ENCODE peak calls at places on chromosomes 13 and 19, in nine cellular contexts. One of them, this sample, is unnamed.

GRCh38 chr13:42412812-42413795 is 141.2 kb downstream of the AKAP11 start:
- DNase-seq in thoracic aorta: no peak
- DNase-seq in GM12878: peak
- DNase-seq in OCI-LY7: no peak
- DNase-seq in neural progenitor cell: no peak
- DNase-seq in lower lobe of right lung: no peak
- DNase-seq in heart right ventricle: no peak
- DNase-seq in AG09309: no peak
- DNase-seq in body of pancreas: no peak
- DNase-seq in this sample: peak

GRCh38 chr13:39485314-39485700 is 117.7 kb downstream of the LHFPL6 start:
- DNase-seq in lower lobe of right lung: no peak
- DNase-seq in OCI-LY7: no peak
- DNase-seq in neural progenitor cell: no peak
- DNase-seq in AG09309: no peak
- DNase-seq in GM12878: no peak
- DNase-seq in body of pancreas: no peak
- DNase-seq in thoracic aorta: no peak
- DNase-seq in heart right ventricle: no peak
- DNase-seq in this sample: no peak

GRCh38 chr19:5784581-5785147 is at the start of gene PRR22:
- DNase-seq in heart right ventricle: no peak
- DNase-seq in thoracic aorta: no peak
- DNase-seq in lower lobe of right lung: no peak
- DNase-seq in neural progenitor cell: no peak
- DNase-seq in AG09309: no peak
- DNase-seq in body of pancreas: no peak
- DNase-seq in OCI-LY7: no peak
- DNase-seq in GM12878: no peak
- DNase-seq in this sample: no peak

GRCh38 chr19:31706131-31706530 is 356.9 kb upstream of the TSHZ3 start:
- DNase-seq in AG09309: no peak
- DNase-seq in GM12878: no peak
- DNase-seq in lower lobe of right lung: no peak
- DNase-seq in heart right ventricle: no peak
- DNase-seq in body of pancreas: no peak
- DNase-seq in neural progenitor cell: no peak
- DNase-seq in thoracic aorta: no peak
- DNase-seq in OCI-LY7: no peak
- DNase-seq in this sample: no peak

GRCh38 chr13:31674056-31674455 is 65.3 kb upstream of the RXFP2 start:
- DNase-seq in neural progenitor cell: no peak
- DNase-seq in body of pancreas: no peak
- DNase-seq in GM12878: no peak
- DNase-seq in heart right ventricle: no peak
- DNase-seq in lower lobe of right lung: no peak
- DNase-seq in thoracic aorta: no peak
- DNase-seq in OCI-LY7: no peak
- DNase-seq in AG09309: peak
- DNase-seq in this sample: no peak

GRCh38 chr19:15780595-15781418 is 6.7 kb upstream of the OR10H5 start:
- DNase-seq in AG09309: no peak
- DNase-seq in lower lobe of right lung: no peak
- DNase-seq in thoracic aorta: no peak
- DNase-seq in heart right ventricle: no peak
- DNase-seq in neural progenitor cell: no peak
- DNase-seq in body of pancreas: no peak
- DNase-seq in GM12878: no peak
- DNase-seq in OCI-LY7: no peak
- DNase-seq in this sample: no peak

GRCh38 chr19:15629003-15629880 is 11.5 kb upstream of the CYP4F3 start:
- DNase-seq in neural progenitor cell: peak
- DNase-seq in heart right ventricle: peak
- DNase-seq in AG09309: peak
- DNase-seq in GM12878: peak
- DNase-seq in thoracic aorta: peak
- DNase-seq in lower lobe of right lung: peak
- DNase-seq in body of pancreas: peak
- DNase-seq in OCI-LY7: peak
- DNase-seq in this sample: peak

GRCh38 chr19:57515218-57515617 is 11.9 kb upstream of the ZNF549 start:
- DNase-seq in AG09309: no peak
- DNase-seq in neural progenitor cell: no peak
- DNase-seq in body of pancreas: no peak
- DNase-seq in OCI-LY7: no peak
- DNase-seq in GM12878: no peak
- DNase-seq in lower lobe of right lung: no peak
- DNase-seq in heart right ventricle: no peak
- DNase-seq in thoracic aorta: no peak
- DNase-seq in this sample: no peak

GRCh38 chr13:114096031-114096485 is 36.4 kb downstream of the RASA3 start:
- DNase-seq in heart right ventricle: no peak
- DNase-seq in GM12878: no peak
- DNase-seq in body of pancreas: no peak
- DNase-seq in lower lobe of right lung: no peak
- DNase-seq in AG09309: no peak
- DNase-seq in neural progenitor cell: no peak
- DNase-seq in thoracic aorta: no peak
- DNase-seq in OCI-LY7: no peak
- DNase-seq in this sample: no peak

GRCh38 chr13:65112123-65113075 is 2117.7 kb downstream of the PCDH9 start:
- DNase-seq in thoracic aorta: no peak
- DNase-seq in OCI-LY7: no peak
- DNase-seq in body of pancreas: no peak
- DNase-seq in GM12878: no peak
- DNase-seq in heart right ventricle: no peak
- DNase-seq in lower lobe of right lung: no peak
- DNase-seq in neural progenitor cell: no peak
- DNase-seq in AG09309: peak
- DNase-seq in this sample: no peak

GRCh38 chr19:50003810-50004419 is 21.3 kb downstream of the VRK3 start:
- DNase-seq in heart right ventricle: peak
- DNase-seq in AG09309: peak
- DNase-seq in OCI-LY7: no peak
- DNase-seq in neural progenitor cell: no peak
- DNase-seq in thoracic aorta: peak
- DNase-seq in GM12878: peak
- DNase-seq in lower lobe of right lung: no peak
- DNase-seq in body of pancreas: peak
- DNase-seq in this sample: peak

GRCh38 chr19:4740092-4740491 is 16.4 kb upstream of the DPP9 start:
- DNase-seq in thoracic aorta: no peak
- DNase-seq in heart right ventricle: no peak
- DNase-seq in neural progenitor cell: no peak
- DNase-seq in AG09309: no peak
- DNase-seq in body of pancreas: no peak
- DNase-seq in OCI-LY7: no peak
- DNase-seq in GM12878: no peak
- DNase-seq in lower lobe of right lung: no peak
- DNase-seq in this sample: no peak

GRCh38 chr13:93727301-93728141 is 500.9 kb downstream of the GPC6 start:
- DNase-seq in heart right ventricle: no peak
- DNase-seq in lower lobe of right lung: no peak
- DNase-seq in body of pancreas: no peak
- DNase-seq in OCI-LY7: no peak
- DNase-seq in GM12878: no peak
- DNase-seq in neural progenitor cell: no peak
- DNase-seq in AG09309: peak
- DNase-seq in thoracic aorta: no peak
- DNase-seq in this sample: no peak

GRCh38 chr13:52454459-52454824 is 836 bp upstream of the CKAP2 start:
- DNase-seq in AG09309: no peak
- DNase-seq in neural progenitor cell: peak
- DNase-seq in GM12878: peak
- DNase-seq in thoracic aorta: no peak
- DNase-seq in lower lobe of right lung: no peak
- DNase-seq in body of pancreas: peak
- DNase-seq in OCI-LY7: peak
- DNase-seq in heart right ventricle: no peak
- DNase-seq in this sample: peak

GRCh38 chr19:18292460-18292809 is 11.0 kb upstream of the JUND start:
- DNase-seq in body of pancreas: no peak
- DNase-seq in neural progenitor cell: no peak
- DNase-seq in heart right ventricle: no peak
- DNase-seq in lower lobe of right lung: no peak
- DNase-seq in AG09309: no peak
- DNase-seq in OCI-LY7: no peak
- DNase-seq in GM12878: no peak
- DNase-seq in thoracic aorta: no peak
- DNase-seq in this sample: no peak

GRCh38 chr13:20160346-20161274 is at the start of gene GJA3:
- DNase-seq in body of pancreas: peak
- DNase-seq in neural progenitor cell: peak
- DNase-seq in AG09309: no peak
- DNase-seq in heart right ventricle: peak
- DNase-seq in OCI-LY7: no peak
- DNase-seq in thoracic aorta: no peak
- DNase-seq in GM12878: no peak
- DNase-seq in lower lobe of right lung: no peak
- DNase-seq in this sample: peak

GRCh38 chr19:38251564-38252051 is 4.6 kb downstream of the PPP1R14A start:
- DNase-seq in lower lobe of right lung: no peak
- DNase-seq in thoracic aorta: no peak
- DNase-seq in AG09309: no peak
- DNase-seq in OCI-LY7: no peak
- DNase-seq in body of pancreas: no peak
- DNase-seq in heart right ventricle: peak
- DNase-seq in neural progenitor cell: no peak
- DNase-seq in GM12878: no peak
- DNase-seq in this sample: no peak

GRCh38 chr19:38252935-38253691 is 3.1 kb downstream of the PPP1R14A start:
- DNase-seq in lower lobe of right lung: peak
- DNase-seq in thoracic aorta: peak
- DNase-seq in OCI-LY7: no peak
- DNase-seq in AG09309: no peak
- DNase-seq in GM12878: no peak
- DNase-seq in body of pancreas: no peak
- DNase-seq in heart right ventricle: peak
- DNase-seq in neural progenitor cell: peak
- DNase-seq in this sample: no peak

GRCh38 chr19:38250428-38250820 is 5.8 kb downstream of the PPP1R14A start:
- DNase-seq in body of pancreas: no peak
- DNase-seq in lower lobe of right lung: no peak
- DNase-seq in AG09309: no peak
- DNase-seq in neural progenitor cell: no peak
- DNase-seq in heart right ventricle: no peak
- DNase-seq in GM12878: no peak
- DNase-seq in thoracic aorta: no peak
- DNase-seq in OCI-LY7: no peak
- DNase-seq in this sample: no peak

GRCh38 chr19:38252385-38252784 is 3.8 kb downstream of the PPP1R14A start:
- DNase-seq in lower lobe of right lung: no peak
- DNase-seq in thoracic aorta: no peak
- DNase-seq in GM12878: no peak
- DNase-seq in AG09309: no peak
- DNase-seq in heart right ventricle: no peak
- DNase-seq in neural progenitor cell: no peak
- DNase-seq in body of pancreas: no peak
- DNase-seq in OCI-LY7: no peak
- DNase-seq in this sample: no peak

GRCh38 chr19:38250821-38251563 is 5.2 kb downstream of the PPP1R14A start:
- DNase-seq in neural progenitor cell: no peak
- DNase-seq in heart right ventricle: peak
- DNase-seq in lower lobe of right lung: peak
- DNase-seq in OCI-LY7: no peak
- DNase-seq in thoracic aorta: peak
- DNase-seq in body of pancreas: peak
- DNase-seq in GM12878: no peak
- DNase-seq in AG09309: no peak
- DNase-seq in this sample: no peak
- H3K4me3 ChIP-seq in neural progenitor cell: peak
- H3K4me3 ChIP-seq in heart right ventricle: peak
- H3K4me3 ChIP-seq in lower lobe of right lung: peak
- H3K4me3 ChIP-seq in OCI-LY7: no peak
- H3K4me3 ChIP-seq in thoracic aorta: peak
- H3K4me3 ChIP-seq in body of pancreas: no peak
- H3K4me3 ChIP-seq in GM12878: no peak
- H3K4me3 ChIP-seq in AG09309: no peak
- H3K4me3 ChIP-seq in this sample: no peak

DNA sequence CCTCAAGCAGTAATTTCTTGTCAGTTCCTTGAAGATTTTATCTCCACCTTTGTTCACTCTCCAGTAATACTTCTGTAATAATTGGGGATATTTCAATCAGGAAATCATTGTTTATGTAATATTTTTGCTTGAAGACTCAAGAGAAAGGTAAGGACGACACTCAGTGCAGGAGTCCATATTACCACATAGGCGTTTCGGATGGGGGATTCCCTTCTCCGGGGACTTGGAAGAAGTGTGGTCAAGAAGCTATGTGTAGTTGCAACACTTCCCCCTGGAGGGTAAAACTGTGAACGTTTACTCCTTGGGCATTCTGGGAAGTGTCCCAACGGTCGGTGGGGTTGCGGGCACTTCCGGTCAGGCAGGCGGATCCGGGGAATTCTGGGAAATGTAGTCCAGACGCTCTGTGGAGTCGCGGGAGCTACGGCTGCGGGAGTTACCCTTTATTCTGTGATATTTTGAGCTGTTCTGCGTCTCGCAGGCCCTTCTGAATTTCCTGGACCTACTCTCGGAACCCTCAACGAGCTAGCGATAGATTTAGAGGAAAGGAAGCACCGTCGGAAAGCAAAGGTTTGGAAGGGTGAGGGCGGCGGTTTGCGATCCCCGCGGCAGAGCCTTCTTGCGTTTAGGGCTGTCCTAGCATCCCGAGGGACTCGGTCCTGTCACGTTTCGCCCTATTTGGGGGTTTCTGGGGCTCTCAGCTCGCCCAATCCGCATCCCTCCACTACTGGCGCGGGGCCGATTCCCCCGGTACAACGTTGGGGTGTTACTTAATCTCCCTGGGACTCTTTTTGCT is at the start of gene ZNF221:
- DNase-seq in thoracic aorta: peak
- DNase-seq in lower lobe of right lung: peak
- DNase-seq in AG09309: peak
- DNase-seq in heart right ventricle: peak
- DNase-seq in neural progenitor cell: peak
- DNase-seq in OCI-LY7: peak
- DNase-seq in body of pancreas: peak
- DNase-seq in GM12878: peak
- DNase-seq in this sample: peak
- TF ChIP-seq CTCF in thoracic aorta: peak
- TF ChIP-seq CTCF in lower lobe of right lung: peak
- TF ChIP-seq CTCF in AG09309: peak
- TF ChIP-seq CTCF in heart right ventricle: peak
- TF ChIP-seq CTCF in neural progenitor cell: peak
- TF ChIP-seq CTCF in OCI-LY7: peak
- TF ChIP-seq CTCF in body of pancreas: peak
- TF ChIP-seq CTCF in GM12878: peak
- TF ChIP-seq CTCF in this sample: peak

GRCh38 chr19:1745589-1746031 is 7.7 kb upstream of the ONECUT3 start:
- DNase-seq in body of pancreas: no peak
- DNase-seq in lower lobe of right lung: no peak
- DNase-seq in GM12878: no peak
- DNase-seq in AG09309: no peak
- DNase-seq in neural progenitor cell: peak
- DNase-seq in OCI-LY7: no peak
- DNase-seq in heart right ventricle: no peak
- DNase-seq in thoracic aorta: no peak
- DNase-seq in this sample: no peak
- H3K4me3 ChIP-seq in body of pancreas: no peak
- H3K4me3 ChIP-seq in lower lobe of right lung: no peak
- H3K4me3 ChIP-seq in GM12878: no peak
- H3K4me3 ChIP-seq in AG09309: no peak
- H3K4me3 ChIP-seq in neural progenitor cell: peak
- H3K4me3 ChIP-seq in OCI-LY7: no peak
- H3K4me3 ChIP-seq in heart right ventricle: no peak
- H3K4me3 ChIP-seq in thoracic aorta: no peak
- H3K4me3 ChIP-seq in this sample: no peak

GRCh38 chr13:45121421-45121820 is 1.1 kb downstream of the GTF2F2 start:
- DNase-seq in thoracic aorta: no peak
- DNase-seq in heart right ventricle: no peak
- DNase-seq in neural progenitor cell: peak
- DNase-seq in OCI-LY7: peak
- DNase-seq in GM12878: no peak
- DNase-seq in body of pancreas: no peak
- DNase-seq in lower lobe of right lung: no peak
- DNase-seq in AG09309: no peak
- DNase-seq in this sample: peak
- TF ChIP-seq CTCF in thoracic aorta: no peak
- TF ChIP-seq CTCF in heart right ventricle: no peak
- TF ChIP-seq CTCF in neural progenitor cell: peak
- TF ChIP-seq CTCF in OCI-LY7: peak
- TF ChIP-seq CTCF in GM12878: peak
- TF ChIP-seq CTCF in body of pancreas: no peak
- TF ChIP-seq CTCF in lower lobe of right lung: no peak
- TF ChIP-seq CTCF in AG09309: peak
- TF ChIP-seq CTCF in this sample: no peak

This sample was measured in GM12865.